ENCODE peak calls at places on chromosomes 3 and 15, in seven cellular contexts. H is cardiac fibroblast, X is B cell, C is fibroblast of pulmonary artery, I is heart left ventricle, M is kidney epithelial cell, T is HL-60. D is an unnamed sample.
A peak's percentile ranks its signal among the peaks of the same experiment; 100 is the strongest.

GRCh38 chr15:93124126-93124525 is 35.1 kb upstream of the RGMA start:
- DNase-seq in H (no peak), X (no peak), C (no peak), I (no peak), M (no peak), T (no peak), D (no peak)

GRCh38 chr3:178019645-178020044 is 516.6 kb upstream of the KCNMB2 start:
- DNase-seq in H (no peak), X (no peak), C (no peak), I (no peak), M (no peak), T (no peak), D (no peak)

GRCh38 chr3:127624074-127624473 is 4.9 kb upstream of the PODXL2 start:
- DNase-seq in H (no peak), X (no peak), C (no peak), I (no peak), M (no peak), T (no peak), D (no peak)

GRCh38 chr15:98789020-98789419 is 140.7 kb downstream of the IGF1R start:
- DNase-seq in H (no peak), X (no peak), C (no peak), I (no peak), M (no peak), T (no peak), D (no peak)

GRCh38 chr3:17006143-17006839 is 121.5 kb downstream of the PLCL2 start:
- DNase-seq in H (peak; percentile 47), X (no peak), C (peak; percentile 84), I (no peak), M (no peak), T (peak; percentile 52), D (no peak)

GRCh38 chr3:66554178-66554577 is 53.4 kb upstream of the LRIG1 start:
- DNase-seq in H (peak; percentile 57), X (no peak), C (peak; percentile 57), I (no peak), M (no peak), T (no peak), D (no peak)

GRCh38 chr15:84001037-84001436 is 234.5 kb upstream of the GOLGA6L4 start:
- DNase-seq in H (no peak), X (no peak), C (no peak), I (no peak), M (no peak), T (no peak), D (no peak)

GRCh38 chr3:72912532-72912931 is 24.7 kb downstream of the GXYLT2 start:
- DNase-seq in H (peak; percentile 38), X (no peak), C (peak; percentile 13), I (no peak), M (no peak), T (no peak), D (no peak)

GRCh38 chr3:30140356-30140755 is 466.0 kb upstream of the TGFBR2 start:
- DNase-seq in H (no peak), X (no peak), C (no peak), I (no peak), M (no peak), T (no peak), D (no peak)

GRCh38 chr3:177191108-177191779 is 6.0 kb downstream of the TBL1XR1 start:
- DNase-seq in H (no peak), X (peak; percentile 26), C (no peak), I (no peak), M (no peak), T (no peak), D (no peak)

GRCh38 chr3:156939315-156939714 is 113.2 kb downstream of the LEKR1 start:
- DNase-seq in H (no peak), X (no peak), C (no peak), I (no peak), M (no peak), T (no peak), D (no peak)

GRCh38 chr3:160372780-160373179 is 26.2 kb downstream of the IFT80 start:
- DNase-seq in H (peak; percentile 71), X (no peak), C (peak; percentile 37), I (no peak), M (no peak), T (no peak), D (no peak)

GRCh38 chr3:138747229-138747628 is 87.5 kb downstream of the PIK3CB start:
- DNase-seq in H (no peak), X (no peak), C (no peak), I (no peak), M (no peak), T (no peak), D (no peak)

GRCh38 chr3:176587089-176587488 is 610.2 kb downstream of the TBL1XR1 start:
- DNase-seq in H (no peak), X (no peak), C (no peak), I (no peak), M (no peak), T (no peak), D (no peak)

GRCh38 chr3:156643729-156644389 is 30.5 kb upstream of the TIPARP start:
- DNase-seq in H (peak; percentile 62), X (peak; percentile 62), C (peak; percentile 61), I (no peak), M (no peak), T (peak; percentile 71), D (peak; percentile 19)

GRCh38 chr3:154074966-154075365 is 46.2 kb upstream of the ARHGEF26 start:
- DNase-seq in H (no peak), X (no peak), C (no peak), I (no peak), M (no peak), T (no peak), D (no peak)

GRCh38 chr15:63407612-63408011 is 26.0 kb upstream of the CA12 start:
- DNase-seq in H (no peak), X (no peak), C (no peak), I (no peak), M (no peak), T (no peak), D (no peak)

GRCh38 chr15:100809151-100809550 is 70.5 kb upstream of the ALDH1A3 start:
- DNase-seq in H (peak; percentile 25), X (no peak), C (peak; percentile 15), I (no peak), M (no peak), T (no peak), D (no peak)

GRCh38 chr3:188727052-188727451 is 444.7 kb upstream of the TPRG1 start:
- DNase-seq in H (no peak), X (no peak), C (no peak), I (no peak), M (no peak), T (no peak), D (no peak)

GRCh38 chr15:44137750-44138149 is 57.3 kb downstream of the FRMD5 start:
- DNase-seq in H (peak; percentile 53), X (no peak), C (peak; percentile 29), I (no peak), M (no peak), T (no peak), D (no peak)

GRCh38 chr3:94596141-94596540 is 533.3 kb downstream of the NSUN3 start:
- DNase-seq in H (no peak), X (no peak), C (no peak), I (no peak), M (no peak), T (no peak), D (no peak)

GRCh38 chr3:174397848-174398247 is 461.3 kb upstream of the NAALADL2 start:
- DNase-seq in H (peak; percentile 76), X (no peak), C (peak; percentile 73), I (no peak), M (no peak), T (peak; percentile 15), D (no peak)

GRCh38 chr3:119781330-119782198 is at the start of gene NR1I2:
- DNase-seq in H (no peak), X (no peak), C (no peak), I (no peak), M (no peak), T (no peak), D (no peak)
- TF ChIP-seq CTCF in H (no peak), X (no peak), C (no peak), I (no peak), M (no peak), T (no peak), D (no peak)

GRCh38 chr3:59809750-59810444 is 760.1 kb upstream of the CFAP20DC start:
- DNase-seq in H (peak; percentile 52), X (no peak), C (peak; percentile 34), I (no peak), M (no peak), T (no peak), D (no peak)
- TF ChIP-seq CTCF in H (peak; percentile 28), X (peak; percentile 8), C (peak; percentile 30), I (peak; percentile 48), M (peak; percentile 10), T (no peak), D (no peak)

DNA sequence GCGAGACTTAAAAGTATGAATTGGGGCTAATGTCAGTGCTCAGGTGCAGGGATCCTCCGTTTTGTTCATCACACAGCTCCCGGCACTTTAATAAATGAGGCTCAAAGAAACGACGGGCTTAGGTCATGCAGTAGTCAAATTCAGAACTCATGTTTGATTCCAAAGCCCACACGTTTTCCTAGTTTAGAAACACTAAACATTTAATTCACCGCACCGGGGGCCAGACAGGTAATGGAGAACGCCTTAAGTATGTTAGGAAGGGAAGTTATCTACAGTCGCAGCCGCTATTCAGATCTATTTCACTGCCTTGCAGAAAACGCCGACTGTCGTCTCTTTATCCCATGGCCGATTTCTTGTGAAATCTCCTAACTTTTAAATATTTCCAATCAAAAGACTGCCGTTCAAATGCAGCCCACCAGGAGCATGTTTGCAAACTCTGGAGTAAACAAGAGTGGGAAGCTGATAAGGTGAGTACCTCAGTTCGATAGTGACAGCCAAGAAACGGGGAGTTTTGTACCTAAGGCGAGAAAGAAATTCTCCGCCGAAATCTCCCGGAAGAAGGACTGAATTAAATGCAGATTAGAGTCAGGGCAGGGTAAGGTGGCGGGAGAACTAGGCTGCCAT is 569 bp downstream of the HIGD2B start:
- DNase-seq in H (no peak), X (peak; percentile 8), C (peak; percentile 16), I (no peak), M (no peak), T (no peak), D (no peak)
- TF ChIP-seq CTCF in H (no peak), X (no peak), C (no peak), I (no peak), M (no peak), T (no peak), D (no peak)

DNA sequence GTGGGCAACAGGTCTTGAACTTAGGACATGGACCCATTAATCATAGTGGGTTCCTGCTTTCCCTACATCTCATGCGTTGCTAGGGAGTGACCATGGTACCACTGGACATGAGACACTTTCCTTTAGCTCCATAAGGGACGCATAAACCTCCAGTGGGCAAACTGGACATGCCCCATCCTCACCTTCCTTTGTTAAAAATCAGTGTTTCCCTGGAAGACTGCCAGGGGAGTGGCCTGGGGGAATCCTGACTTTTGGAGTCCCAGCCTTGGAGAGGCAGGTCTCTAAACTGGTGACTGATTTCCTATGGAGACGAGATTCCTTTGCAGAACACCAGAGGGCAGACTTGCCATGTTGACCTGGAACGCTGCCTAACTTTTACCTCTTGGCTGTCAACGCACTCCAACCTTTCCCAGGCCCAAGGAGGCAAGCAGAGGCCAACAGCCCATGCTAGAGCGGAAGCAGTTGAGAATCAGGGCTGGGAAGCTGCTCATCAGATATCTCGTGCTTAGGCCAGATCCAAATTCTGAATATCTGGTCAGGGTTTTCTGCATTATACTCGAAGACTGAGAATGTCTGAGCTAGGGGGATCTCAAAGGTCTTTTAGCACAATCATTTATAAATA is 2.6 kb downstream of the XIRP1 start:
- DNase-seq in H (peak; percentile 76), X (peak; percentile 76), C (peak; percentile 79), I (peak; percentile 79), M (no peak), T (peak; percentile 66), D (peak; percentile 66)
- TF ChIP-seq CTCF in H (peak; percentile 80), X (peak; percentile 80), C (peak; percentile 83), I (peak; percentile 79), M (peak; percentile 74), T (peak; percentile 77), D (peak; percentile 74)

GRCh38 chr15:69132935-69133861 is 27.2 kb upstream of the GLCE start:
- DNase-seq in H (no peak), X (no peak), C (no peak), I (no peak), M (no peak), T (no peak), D (no peak)
- TF ChIP-seq CTCF in H (no peak), X (no peak), C (no peak), I (no peak), M (no peak), T (no peak), D (no peak)